ENCODE peak calls at places on chromosomes 16 and 17, in six cellular contexts. U, T, L, Z, P and A are unnamed samples.

GRCh38 chr17:27665549-27665948 is 34.6 kb downstream of the LGALS9 start:
- DNase-seq in U (no peak), T (no peak), L (no peak), Z (no peak), P (no peak), A (no peak)

GRCh38 chr16:72066747-72067146 is 3.7 kb downstream of the HPR start:
- DNase-seq in U (peak; percentile 27), T (peak; percentile 54), L (no peak), Z (peak; percentile 13), P (no peak), A (peak; percentile 27)

GRCh38 chr16:47046726-47047602 is 73.5 kb upstream of the DNAJA2 start:
- DNase-seq in U (no peak), T (no peak), L (no peak), Z (no peak), P (no peak), A (no peak)

GRCh38 chr16:28915181-28915580 is 9.9 kb downstream of the RABEP2 start:
- DNase-seq in U (no peak), T (no peak), L (no peak), Z (no peak), P (no peak), A (no peak)

GRCh38 chr16:89397331-89397861 is 93.0 kb downstream of the ANKRD11 start:
- DNase-seq in U (no peak), T (no peak), L (no peak), Z (no peak), P (no peak), A (no peak)

GRCh38 chr16:59330030-59330670 is 596.0 kb upstream of the GOT2 start:
- DNase-seq in U (no peak), T (no peak), L (no peak), Z (no peak), P (no peak), A (no peak)

GRCh38 chr17:76816590-76817135 is 51.5 kb upstream of the MGAT5B start:
- DNase-seq in U (peak; percentile 59), T (peak; percentile 57), L (no peak), Z (peak; percentile 63), P (no peak), A (peak; percentile 61)

GRCh38 chr17:56908061-56908542 is 5.7 kb downstream of the TRIM25 start:
- DNase-seq in U (no peak), T (no peak), L (peak; percentile 55), Z (no peak), P (no peak), A (no peak)

GRCh38 chr17:60392845-60393702 is 1.1 kb upstream of the USP32 start:
- DNase-seq in U (no peak), T (peak; percentile 58), L (no peak), Z (peak; percentile 24), P (no peak), A (no peak)

GRCh38 chr17:56699186-56699895 is 105.8 kb downstream of the NOG start:
- DNase-seq in U (no peak), T (peak; percentile 93), L (peak; percentile 26), Z (peak; percentile 98), P (peak; percentile 6), A (peak; percentile 93)

GRCh38 chr17:67993998-67994361 is 2.3 kb downstream of the C17orf58 start:
- DNase-seq in U (no peak), T (no peak), L (no peak), Z (no peak), P (no peak), A (no peak)

GRCh38 chr16:61413026-61413425 is 623.2 kb downstream of the CDH8 start:
- DNase-seq in U (no peak), T (no peak), L (no peak), Z (no peak), P (no peak), A (no peak)

GRCh38 chr17:44108440-44109311 is 14.8 kb downstream of the HDAC5 start:
- DNase-seq in U (no peak), T (peak; percentile 91), L (peak; percentile 86), Z (no peak), P (peak; percentile 94), A (no peak)

GRCh38 chr17:49859991-49860953 is 12.4 kb upstream of the TAC4 start:
- DNase-seq in U (no peak), T (no peak), L (no peak), Z (no peak), P (no peak), A (no peak)

GRCh38 chr16:75526032-75526790 is 9.7 kb downstream of the CHST5 start:
- DNase-seq in U (no peak), T (no peak), L (no peak), Z (no peak), P (no peak), A (no peak)

GRCh38 chr16:56196381-56196780 is 5.1 kb downstream of the GNAO1 start:
- DNase-seq in U (no peak), T (no peak), L (no peak), Z (no peak), P (no peak), A (no peak)

GRCh38 chr17:40648326-40648968 is 829 bp upstream of the SMARCE1 start:
- DNase-seq in U (no peak), T (peak; percentile 10), L (peak; percentile 38), Z (no peak), P (no peak), A (no peak)

GRCh38 chr17:75228847-75229246 is 23.4 kb downstream of the NUP85 start:
- DNase-seq in U (no peak), T (no peak), L (no peak), Z (no peak), P (no peak), A (no peak)

GRCh38 chr17:75020331-75021110 is 8.1 kb downstream of the MRPL58 start:
- DNase-seq in U (no peak), T (no peak), L (no peak), Z (no peak), P (no peak), A (no peak)

GRCh38 chr17:77242118-77242800 is 101.5 kb downstream of the SEC14L1 start:
- DNase-seq in U (no peak), T (no peak), L (no peak), Z (no peak), P (no peak), A (no peak)

GRCh38 chr17:58200024-58200633 is 7.6 kb downstream of the EPX start:
- DNase-seq in U (peak; percentile 31), T (peak; percentile 59), L (peak; percentile 42), Z (peak; percentile 63), P (no peak), A (peak; percentile 33)

GRCh38 chr16:59754854-59755253 is 1020.7 kb upstream of the GOT2 start:
- DNase-seq in U (no peak), T (no peak), L (peak; percentile 4), Z (no peak), P (no peak), A (no peak)

GRCh38 chr17:27651411-27652345 is 20.7 kb downstream of the LGALS9 start:
- DNase-seq in U (peak; percentile 65), T (peak; percentile 50), L (peak; percentile 64), Z (no peak), P (no peak), A (peak; percentile 8)

GRCh38 chr17:77373298-77374169 is 232.8 kb downstream of the SEC14L1 start:
- DNase-seq in U (peak; percentile 40), T (peak; percentile 71), L (peak; percentile 69), Z (no peak), P (no peak), A (no peak)

GRCh38 chr17:2405247-2405926 is 4.5 kb upstream of the MNT start:
- DNase-seq in U (no peak), T (peak; percentile 53), L (no peak), Z (no peak), P (no peak), A (no peak)

GRCh38 chr17:2406903-2407790 is 6.3 kb upstream of the MNT start:
- DNase-seq in U (no peak), T (peak; percentile 91), L (peak; percentile 51), Z (peak; percentile 90), P (peak; percentile 76), A (no peak)

GRCh38 chr17:2403044-2403443 is 2.2 kb upstream of the MNT start:
- DNase-seq in U (no peak), T (no peak), L (no peak), Z (no peak), P (no peak), A (no peak)

GRCh38 chr17:2402517-2402916 is 1.7 kb upstream of the MNT start:
- DNase-seq in U (no peak), T (no peak), L (no peak), Z (no peak), P (no peak), A (no peak)

DNA sequence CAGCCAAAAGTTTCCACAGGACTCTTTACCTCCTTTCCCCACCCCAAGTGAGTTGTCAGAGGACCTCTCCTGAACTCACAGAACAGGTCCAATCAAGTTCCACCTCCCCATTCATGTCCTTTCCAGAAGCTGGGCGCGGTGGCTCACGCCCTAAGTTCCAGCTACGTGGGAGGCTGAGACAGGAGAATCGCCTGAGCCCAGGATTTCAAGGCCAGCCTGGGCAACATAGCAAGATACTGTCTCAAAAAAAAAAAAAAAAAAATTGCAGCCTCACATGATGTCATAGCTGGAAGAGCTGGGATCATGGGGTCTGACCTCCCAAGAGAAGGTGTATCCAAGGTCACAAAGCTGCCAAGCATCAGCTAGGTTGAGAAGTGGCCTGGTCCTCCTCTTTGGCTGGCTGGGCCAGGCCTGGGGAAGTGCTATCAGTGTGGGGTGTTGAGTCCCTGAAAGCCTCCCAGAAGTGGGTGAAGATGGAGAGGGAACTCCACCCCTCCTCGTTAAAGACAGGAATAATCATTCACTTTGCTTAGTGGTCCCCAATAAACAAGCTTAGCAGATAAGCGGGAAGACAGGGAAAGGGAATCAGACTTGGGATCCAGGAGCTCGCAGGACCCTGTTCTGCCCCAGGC is 5.5 kb upstream of the MNT start:
- DNase-seq in U (no peak), T (peak; percentile 45), L (no peak), Z (no peak), P (no peak), A (no peak)
- H3K4me1 ChIP-seq in U (peaks cover 8% of the 10 kb centered on the region), T (peaks cover 26% of the 10 kb centered on the region), L (peaks cover 54% of the 10 kb centered on the region), Z (peaks cover 43% of the 10 kb centered on the region), P (peaks cover 37% of the 10 kb centered on the region), A (peaks cover 13% of the 10 kb centered on the region)

DNA sequence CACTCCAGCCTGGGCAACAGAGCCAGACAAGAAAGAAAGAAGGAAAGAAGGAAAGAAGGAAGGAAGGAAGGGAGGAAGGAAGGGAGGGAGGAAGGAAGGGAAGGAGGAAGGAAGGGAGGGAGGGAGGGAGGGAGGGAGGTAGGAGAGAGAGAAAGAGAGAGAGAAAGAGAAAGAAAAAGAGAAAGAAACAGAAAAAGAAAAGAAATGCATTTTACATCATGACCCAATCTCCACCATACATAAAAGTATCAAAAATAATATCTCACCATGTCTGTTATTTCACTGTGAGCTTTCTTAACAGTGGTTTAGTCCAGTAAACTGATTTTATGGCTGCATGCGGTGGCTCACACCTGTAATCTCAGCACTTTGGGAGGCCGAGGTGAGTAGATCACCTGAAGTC is 70.0 kb downstream of the CYTH1 start:
- DNase-seq in U (no peak), T (no peak), L (no peak), Z (no peak), P (no peak), A (no peak)
- H3K4me1 ChIP-seq in U (peaks cover 74% of the 10 kb centered on the region), T (peaks cover 9% of the 10 kb centered on the region), L (peaks cover 55% of the 10 kb centered on the region), Z (peaks cover 2% of the 10 kb centered on the region), P (peaks cover 11% of the 10 kb centered on the region), A (peaks cover 4% of the 10 kb centered on the region)

GRCh38 chr17:21293846-21294240 is 9.3 kb downstream of the MAP2K3 start:
- DNase-seq in U (no peak), T (no peak), L (no peak), Z (no peak), P (no peak), A (no peak)
- H3K4me1 ChIP-seq in U (peaks cover 13% of the 10 kb centered on the region), T (no peaks in the 10 kb centered on the region), L (peaks cover 75% of the 10 kb centered on the region), Z (peaks cover 21% of the 10 kb centered on the region), P (peaks cover 15% of the 10 kb centered on the region), A (peaks cover 13% of the 10 kb centered on the region)

DNA sequence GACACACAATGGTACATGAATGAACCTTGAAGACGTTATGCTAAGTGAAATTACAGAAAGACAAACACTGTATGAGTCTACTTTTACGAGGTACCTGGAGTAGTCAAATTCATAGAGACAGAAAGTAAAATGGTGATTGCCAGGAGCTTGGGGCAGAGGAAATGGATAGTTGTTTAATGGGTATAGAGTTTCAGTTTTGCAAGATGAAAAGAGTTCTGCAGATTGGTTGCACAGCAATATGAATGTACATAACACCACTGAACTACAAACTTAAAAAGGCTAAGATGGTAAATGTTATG is 8.6 kb upstream of the PRKCB start:
- DNase-seq in U (peak; percentile 31), T (no peak), L (no peak), Z (no peak), P (no peak), A (no peak)
- H3K4me1 ChIP-seq in U (peaks cover 24% of the 10 kb centered on the region), T (no peaks in the 10 kb centered on the region), L (no peaks in the 10 kb centered on the region), Z (no peaks in the 10 kb centered on the region), P (no peaks in the 10 kb centered on the region), A (no peaks in the 10 kb centered on the region)